ENCODE peak calls at places on chromosomes 12 and 14, in five cellular contexts. E is central memory CD4-positive, alpha-beta T cell; K is endodermal cell; S is dorsolateral prefrontal cortex; M is effector CD8-positive, alpha-beta T cell. V is an unnamed sample.

GRCh38 chr14:63438065-63438757 is 105.0 kb downstream of the PPP2R5E start:
- DNase-seq in E (no peak), K (no peak), S (no peak), M (no peak), V (peak)

GRCh38 chr14:32934891-32935633 is 3.6 kb upstream of the NPAS3 start:
- DNase-seq in E (no peak), K (peak), S (no peak), M (no peak), V (no peak)

GRCh38 chr12:1835178-1836131 is 15.1 kb downstream of the LRTM2 start:
- DNase-seq in E (no peak), K (no peak), S (no peak), M (no peak), V (no peak)

GRCh38 chr12:75850751-75851462 is 180.7 kb downstream of the PHLDA1 start:
- DNase-seq in E (no peak), K (peak), S (no peak), M (no peak), V (no peak)

GRCh38 chr12:57531836-57532235 is 9.2 kb downstream of the MBD6 start:
- DNase-seq in E (no peak), K (no peak), S (no peak), M (no peak), V (no peak)

GRCh38 chr12:113093409-113094101 is 37.0 kb downstream of the DTX1 start:
- DNase-seq in E (no peak), K (no peak), S (no peak), M (no peak), V (no peak)

GRCh38 chr12:52086366-52086765 is 6.9 kb downstream of the SMIM41 start:
- DNase-seq in E (no peak), K (no peak), S (no peak), M (no peak), V (no peak)

GRCh38 chr12:122481861-122482260 is 18.9 kb downstream of the ZCCHC8 start:
- DNase-seq in E (no peak), K (no peak), S (no peak), M (no peak), V (no peak)

GRCh38 chr12:111314949-111315539 is 53.9 kb downstream of the PHETA1 start:
- DNase-seq in E (no peak), K (no peak), S (no peak), M (no peak), V (no peak)

GRCh38 chr12:56257491-56258067 is 605 bp downstream of the ANKRD52 start:
- DNase-seq in E (no peak), K (peak), S (no peak), M (no peak), V (no peak)

GRCh38 chr12:29547844-29548243 is 50.4 kb upstream of the OVCH1 start:
- DNase-seq in E (no peak), K (no peak), S (no peak), M (no peak), V (no peak)

GRCh38 chr12:50786498-50787231 is 22.8 kb downstream of the ATF1 start:
- DNase-seq in E (no peak), K (no peak), S (no peak), M (no peak), V (no peak)

GRCh38 chr14:68669101-68669500 is 123.8 kb downstream of the ZFP36L1 start:
- DNase-seq in E (no peak), K (peak), S (no peak), M (no peak), V (no peak)

GRCh38 chr14:104895207-104895785 is 29.4 kb upstream of the PLD4 start:
- DNase-seq in E (no peak), K (peak), S (no peak), M (no peak), V (no peak)

GRCh38 chr12:67457136-67457535 is 188.0 kb downstream of the CAND1 start:
- DNase-seq in E (no peak), K (no peak), S (no peak), M (no peak), V (no peak)

GRCh38 chr12:29153231-29153630 is 4.2 kb downstream of the FAR2 start:
- DNase-seq in E (no peak), K (peak), S (no peak), M (no peak), V (no peak)

GRCh38 chr12:132904718-132905328 is 17.4 kb upstream of the CHFR start:
- DNase-seq in E (peak), K (peak), S (peak), M (peak), V (no peak)

GRCh38 chr12:107749094-107749493 is 11.8 kb downstream of the PRDM4 start:
- DNase-seq in E (no peak), K (no peak), S (no peak), M (no peak), V (no peak)

GRCh38 chr14:60968099-60968498 is 12.8 kb downstream of the TRMT5 start:
- DNase-seq in E (no peak), K (no peak), S (no peak), M (no peak), V (no peak)

GRCh38 chr14:76919811-76920571 is 93.8 kb downstream of the LRRC74A start:
- DNase-seq in E (peak), K (peak), S (peak), M (no peak), V (peak)

GRCh38 chr12:121992059-121992879 is 29.4 kb upstream of the BCL7A start:
- DNase-seq in E (peak), K (no peak), S (no peak), M (no peak), V (peak)

GRCh38 chr12:14452865-14453264 is 87.4 kb downstream of the ATF7IP start:
- DNase-seq in E (no peak), K (no peak), S (no peak), M (no peak), V (no peak)

GRCh38 chr14:95475540-95476240 is 40.8 kb downstream of the SYNE3 start:
- DNase-seq in E (no peak), K (no peak), S (no peak), M (no peak), V (no peak)

V was measured in GDM1.